ENCODE peak calls at places on chromosomes 12 and 14, in seven cellular contexts. J is HEK293T; O is AG08396; Z is psoas muscle; F is GM04504; N is stimulated activated CD4-positive, alpha-beta T cell treated with anti-CD3 and anti-CD28 coated beads, Interleukin-1b, Interleukin-23, amount 100 ng/mL, for 1 hour; B is amniotic epithelial cell. R is an unnamed sample.

GRCh38 chr14:54579606-54580005 is 12.7 kb downstream of the SAMD4A start:
- DNase-seq in J (no peak), O (peak; percentile 27), Z (no peak), F (no peak), N (no peak), B (peak; percentile 80), R (no peak)

GRCh38 chr14:103867020-103867419 is 19.6 kb upstream of the PPP1R13B start:
- DNase-seq in J (no peak), O (no peak), Z (no peak), F (no peak), N (no peak), B (no peak), R (no peak)

GRCh38 chr14:58718226-58718625 is 80.5 kb downstream of the DACT1 start:
- DNase-seq in J (no peak), O (no peak), Z (no peak), F (no peak), N (no peak), B (peak; percentile 42), R (no peak)

GRCh38 chr12:67957383-67957782 is 31.9 kb upstream of the IFNG-AS1 start:
- DNase-seq in J (no peak), O (no peak), Z (no peak), F (no peak), N (no peak), B (no peak), R (no peak)

GRCh38 chr12:128338344-128338743 is 71.4 kb downstream of the TMEM132C start:
- DNase-seq in J (no peak), O (no peak), Z (no peak), F (no peak), N (no peak), B (no peak), R (no peak)

GRCh38 chr14:42804146-42804545 is 1197.5 kb downstream of the LRFN5 start:
- DNase-seq in J (no peak), O (no peak), Z (no peak), F (no peak), N (no peak), B (no peak), R (no peak)

GRCh38 chr12:123998960-123999359 is 25.9 kb downstream of the ZNF664 start:
- DNase-seq in J (no peak), O (peak; percentile 44), Z (no peak), F (no peak), N (no peak), B (peak; percentile 78), R (no peak)

GRCh38 chr14:91388551-91388975 is 29.1 kb downstream of the CCDC88C start:
- DNase-seq in J (no peak), O (peak; percentile 73), Z (no peak), F (no peak), N (no peak), B (peak; percentile 39), R (no peak)

GRCh38 chr14:67964391-67964812 is 144.8 kb downstream of the RAD51B start:
- DNase-seq in J (no peak), O (no peak), Z (no peak), F (no peak), N (no peak), B (peak; percentile 82), R (no peak)

GRCh38 chr12:25084816-25085215 is 110.1 kb downstream of the DNAI7 start:
- DNase-seq in J (no peak), O (no peak), Z (no peak), F (no peak), N (no peak), B (no peak), R (no peak)

GRCh38 chr12:112828534-112828933 is 37.0 kb downstream of the RPH3A start:
- DNase-seq in J (no peak), O (no peak), Z (no peak), F (no peak), N (no peak), B (no peak), R (no peak)

GRCh38 chr14:77663289-77663688 is 44.5 kb downstream of the ALKBH1 start:
- DNase-seq in J (no peak), O (no peak), Z (no peak), F (no peak), N (no peak), B (peak; percentile 82), R (no peak)

GRCh38 chr12:779745-780734 is 27.7 kb downstream of the WNK1 start:
- DNase-seq in J (no peak), O (peak; percentile 25), Z (no peak), F (peak; percentile 55), N (no peak), B (peak; percentile 59), R (no peak)

GRCh38 chr12:53186745-53187144 is 6.0 kb upstream of the CSAD start:
- DNase-seq in J (no peak), O (no peak), Z (no peak), F (no peak), N (no peak), B (no peak), R (no peak)

GRCh38 chr14:59427653-59428578 is 37.3 kb downstream of the GPR135 start:
- DNase-seq in J (no peak), O (no peak), Z (peak; percentile 58), F (no peak), N (no peak), B (no peak), R (peak; percentile 77)

GRCh38 chr12:103850429-103850828 is 9.4 kb upstream of the NT5DC3 start:
- DNase-seq in J (no peak), O (no peak), Z (no peak), F (no peak), N (no peak), B (no peak), R (no peak)

GRCh38 chr12:130743176-130743575 is 27.1 kb upstream of the RIMBP2 start:
- DNase-seq in J (no peak), O (no peak), Z (no peak), F (no peak), N (no peak), B (no peak), R (no peak)

GRCh38 chr12:110543252-110543959 is 39.7 kb downstream of the PPTC7 start:
- DNase-seq in J (no peak), O (peak; percentile 39), Z (peak; percentile 90), F (no peak), N (no peak), B (peak; percentile 95), R (peak; percentile 71)

GRCh38 chr14:106210650-106211049 is 684.3 kb downstream of the TMEM121 start:
- DNase-seq in J (no peak), O (no peak), Z (no peak), F (no peak), N (no peak), B (no peak), R (no peak)

GRCh38 chr12:46303039-46303666 is 34.3 kb upstream of the SLC38A1 start:
- DNase-seq in J (peak; percentile 22), O (peak; percentile 21), Z (no peak), F (no peak), N (peak; percentile 11), B (peak; percentile 67), R (no peak)

GRCh38 chr12:104348994-104349494 is 45.5 kb downstream of the EID3 start:
- DNase-seq in J (no peak), O (no peak), Z (no peak), F (no peak), N (no peak), B (no peak), R (no peak)

GRCh38 chr12:4214912-4215861 is 58.4 kb upstream of the CCND2 start:
- DNase-seq in J (no peak), O (no peak), Z (peak; percentile 52), F (no peak), N (no peak), B (no peak), R (peak; percentile 57)

GRCh38 chr14:68479247-68479646 is 313.6 kb downstream of the ZFP36L1 start:
- DNase-seq in J (no peak), O (no peak), Z (no peak), F (no peak), N (no peak), B (peak; percentile 88), R (no peak)

GRCh38 chr14:91748049-91748448 is 16.2 kb upstream of the CATSPERB start:
- DNase-seq in J (no peak), O (no peak), Z (no peak), F (no peak), N (no peak), B (no peak), R (no peak)

GRCh38 chr12:112936927-112937326 is 1.3 kb upstream of the OAS3 start:
- DNase-seq in J (no peak), O (no peak), Z (no peak), F (no peak), N (no peak), B (peak; percentile 37), R (no peak)

GRCh38 chr12:58496411-58496810 is 423.9 kb downstream of the LRIG3 start:
- DNase-seq in J (no peak), O (no peak), Z (no peak), F (no peak), N (no peak), B (peak; percentile 43), R (no peak)

GRCh38 chr12:131219173-131220006 is 265.7 kb downstream of the ADGRD1 start:
- DNase-seq in J (no peak), O (no peak), Z (no peak), F (no peak), N (no peak), B (no peak), R (no peak)

GRCh38 chr14:55731247-55731872 is 151.4 kb downstream of the KTN1 start:
- DNase-seq in J (no peak), O (no peak), Z (no peak), F (no peak), N (no peak), B (no peak), R (no peak)

GRCh38 chr12:67364228-67364627 is 95.1 kb downstream of the CAND1 start:
- DNase-seq in J (no peak), O (no peak), Z (no peak), F (no peak), N (no peak), B (no peak), R (no peak)

GRCh38 chr12:98198261-98198982 is 317.0 kb upstream of the TMPO start:
- DNase-seq in J (no peak), O (no peak), Z (no peak), F (no peak), N (no peak), B (peak; percentile 17), R (no peak)

GRCh38 chr12:11542599-11542998 is 106.9 kb upstream of the ETV6 start:
- DNase-seq in J (no peak), O (no peak), Z (no peak), F (no peak), N (no peak), B (peak; percentile 11), R (no peak)

GRCh38 chr12:27733052-27733656 is 22.5 kb downstream of the MRPS35 start:
- DNase-seq in J (peak; percentile 44), O (peak; percentile 35), Z (no peak), F (no peak), N (no peak), B (peak; percentile 43), R (no peak)

GRCh38 chr12:78062781-78063180 is 232.1 kb downstream of the NAV3 start:
- DNase-seq in J (no peak), O (peak; percentile 18), Z (no peak), F (peak; percentile 29), N (no peak), B (peak; percentile 65), R (peak; percentile 34)

GRCh38 chr12:131085125-131085815 is 131.6 kb downstream of the ADGRD1 start:
- DNase-seq in J (no peak), O (no peak), Z (no peak), F (no peak), N (no peak), B (no peak), R (no peak)

R was measured in heart right ventricle.